ENCODE peak calls at places on chromosome X, in four cellular contexts. One of them, this sample, is unnamed.

GRCh38 chrX:46727445-46727844 is 31.5 kb downstream of the SLC9A7 start:
- DNase-seq in K562: no peak
- DNase-seq in endothelial cell of umbilical vein: no peak
- DNase-seq in GM12878: no peak
- DNase-seq in this sample: no peak

GRCh38 chrX:46812445-46812844 is 24.4 kb upstream of the RP2 start:
- DNase-seq in endothelial cell of umbilical vein: peak
- DNase-seq in GM12878: no peak
- DNase-seq in K562: no peak
- DNase-seq in this sample: peak

GRCh38 chrX:40684092-40684491 is 36.7 kb upstream of the CXorf38 start:
- DNase-seq in GM12878: no peak
- DNase-seq in endothelial cell of umbilical vein: no peak
- DNase-seq in K562: no peak
- DNase-seq in this sample: no peak

GRCh38 chrX:131262738-131263679 is 26.1 kb downstream of the IGSF1 start:
- DNase-seq in GM12878: no peak
- DNase-seq in K562: peak
- DNase-seq in endothelial cell of umbilical vein: peak
- DNase-seq in this sample: peak

GRCh38 chrX:132218100-132218807 is 993 bp downstream of the RAP2C start:
- DNase-seq in endothelial cell of umbilical vein: peak
- DNase-seq in GM12878: peak
- DNase-seq in K562: peak
- DNase-seq in this sample: peak

GRCh38 chrX:12580548-12580947 is 210.7 kb upstream of the PRPS2 start:
- DNase-seq in K562: no peak
- DNase-seq in endothelial cell of umbilical vein: no peak
- DNase-seq in GM12878: no peak
- DNase-seq in this sample: peak

GRCh38 chrX:146614693-146615524 is 194.7 kb upstream of the CXorf51B start:
- DNase-seq in endothelial cell of umbilical vein: no peak
- DNase-seq in K562: no peak
- DNase-seq in GM12878: no peak
- DNase-seq in this sample: no peak

GRCh38 chrX:108412783-108413182 is 25.4 kb downstream of the COL4A6 start:
- DNase-seq in GM12878: no peak
- DNase-seq in K562: no peak
- DNase-seq in endothelial cell of umbilical vein: no peak
- DNase-seq in this sample: no peak

GRCh38 chrX:103628386-103629290 is at the start of gene TCEAL1:
- DNase-seq in K562: peak
- DNase-seq in endothelial cell of umbilical vein: peak
- DNase-seq in GM12878: no peak
- DNase-seq in this sample: peak

GRCh38 chrX:101078716-101079115 is at the start of gene TMEM35A:
- DNase-seq in endothelial cell of umbilical vein: peak
- DNase-seq in K562: no peak
- DNase-seq in GM12878: no peak
- DNase-seq in this sample: no peak

GRCh38 chrX:51894697-51895336 is 1.4 kb downstream of the MAGED1 start:
- DNase-seq in endothelial cell of umbilical vein: peak
- DNase-seq in K562: no peak
- DNase-seq in GM12878: no peak
- DNase-seq in this sample: no peak

GRCh38 chrX:44872319-44872816 is 620 bp upstream of the KDM6A start:
- DNase-seq in GM12878: no peak
- DNase-seq in endothelial cell of umbilical vein: peak
- DNase-seq in K562: peak
- DNase-seq in this sample: no peak

DNA sequence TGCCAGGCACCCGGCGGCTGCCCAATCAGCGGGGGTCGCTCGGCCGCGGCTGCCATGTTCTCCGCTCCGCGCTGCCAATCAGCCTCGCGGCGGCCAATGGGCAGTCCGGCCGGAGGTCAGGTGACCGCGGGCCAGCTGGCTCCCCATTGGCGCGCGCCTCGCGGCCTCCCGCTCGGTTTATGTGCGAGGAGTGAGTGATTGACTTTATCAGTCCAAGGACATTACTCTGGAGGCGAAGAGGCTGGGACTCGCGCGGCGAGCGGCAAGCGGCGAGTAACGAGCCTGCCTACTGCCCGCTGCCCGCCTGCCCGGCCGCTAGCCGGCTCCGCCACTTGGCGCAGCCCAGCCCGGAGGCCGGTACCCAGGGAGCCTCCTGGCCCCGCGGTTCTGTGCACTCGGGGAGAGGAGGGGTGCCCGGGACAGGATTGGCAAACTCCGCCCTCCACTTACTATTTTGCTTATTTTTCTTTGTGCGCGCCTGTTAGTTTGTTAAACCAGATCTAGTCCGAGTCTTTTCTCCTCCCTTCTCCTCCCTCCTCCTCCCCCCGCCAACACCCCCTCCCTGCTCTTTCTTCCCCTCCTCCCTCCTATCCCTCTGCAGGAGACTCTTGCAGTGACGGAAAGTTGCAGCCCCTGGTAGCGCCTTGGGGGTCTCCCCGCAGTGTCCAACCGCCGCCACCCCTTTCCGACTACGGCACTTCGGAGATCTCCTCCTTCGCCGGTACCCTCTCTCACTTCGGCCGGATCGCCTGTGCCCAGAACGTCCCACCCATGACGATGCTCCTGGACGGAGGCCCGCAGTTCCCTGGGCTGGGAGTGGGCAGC is at the start of gene ZIC3:
- DNase-seq in endothelial cell of umbilical vein: peak
- DNase-seq in GM12878: no peak
- DNase-seq in K562: no peak
- DNase-seq in this sample: no peak
- TF ChIP-seq EZH2 in endothelial cell of umbilical vein: no peak
- TF ChIP-seq EZH2 in GM12878: no peak
- TF ChIP-seq EZH2 in K562: no peak
- TF ChIP-seq EZH2 in this sample: no peak

GRCh38 chrX:113947548-113947947 is 636.3 kb upstream of the HTR2C start:
- DNase-seq in endothelial cell of umbilical vein: no peak
- DNase-seq in K562: peak
- DNase-seq in GM12878: no peak
- DNase-seq in this sample: peak
- TF ChIP-seq MYC in endothelial cell of umbilical vein: no peak
- TF ChIP-seq MYC in K562: no peak
- TF ChIP-seq MYC in GM12878: no peak
- TF ChIP-seq MYC in this sample: no peak

GRCh38 chrX:153519569-153520285 is 2.3 kb downstream of the ATP2B3 start:
- DNase-seq in endothelial cell of umbilical vein: no peak
- DNase-seq in K562: no peak
- DNase-seq in GM12878: no peak
- DNase-seq in this sample: no peak

GRCh38 chrX:153520286-153520917 is 3.0 kb downstream of the ATP2B3 start:
- DNase-seq in K562: no peak
- DNase-seq in endothelial cell of umbilical vein: no peak
- DNase-seq in GM12878: no peak
- DNase-seq in this sample: no peak

GRCh38 chrX:153516055-153516454 is 1.4 kb upstream of the ATP2B3 start:
- DNase-seq in K562: no peak
- DNase-seq in GM12878: no peak
- DNase-seq in endothelial cell of umbilical vein: no peak
- DNase-seq in this sample: no peak

GRCh38 chrX:153517421-153517820 is at the start of gene ATP2B3:
- DNase-seq in K562: no peak
- DNase-seq in endothelial cell of umbilical vein: no peak
- DNase-seq in GM12878: no peak
- DNase-seq in this sample: no peak

GRCh38 chrX:153517941-153518834 is 746 bp downstream of the ATP2B3 start:
- DNase-seq in GM12878: no peak
- DNase-seq in K562: no peak
- DNase-seq in endothelial cell of umbilical vein: no peak
- DNase-seq in this sample: no peak
- TF ChIP-seq EZH2 in GM12878: no peak
- TF ChIP-seq EZH2 in K562: no peak
- TF ChIP-seq EZH2 in endothelial cell of umbilical vein: peak
- TF ChIP-seq EZH2 in this sample: no peak

GRCh38 chrX:24673424-24673823 is 20.3 kb upstream of the POLA1 start:
- DNase-seq in GM12878: no peak
- DNase-seq in K562: no peak
- DNase-seq in endothelial cell of umbilical vein: no peak
- DNase-seq in this sample: no peak

GRCh38 chrX:24672701-24673190 is 21.0 kb upstream of the POLA1 start:
- DNase-seq in endothelial cell of umbilical vein: no peak
- DNase-seq in K562: no peak
- DNase-seq in GM12878: no peak
- DNase-seq in this sample: peak

GRCh38 chrX:24676403-24677024 is 17.2 kb upstream of the POLA1 start:
- DNase-seq in K562: peak
- DNase-seq in endothelial cell of umbilical vein: peak
- DNase-seq in GM12878: no peak
- DNase-seq in this sample: no peak
- TF ChIP-seq MYC in K562: no peak
- TF ChIP-seq MYC in endothelial cell of umbilical vein: no peak
- TF ChIP-seq MYC in GM12878: no peak
- TF ChIP-seq MYC in this sample: no peak

GRCh38 chrX:153885968-153886903 is at the start of gene L1CAM:
- DNase-seq in GM12878: no peak
- DNase-seq in K562: peak
- DNase-seq in endothelial cell of umbilical vein: no peak
- DNase-seq in this sample: no peak
- TF ChIP-seq EZH2 in GM12878: no peak
- TF ChIP-seq EZH2 in K562: no peak
- TF ChIP-seq EZH2 in endothelial cell of umbilical vein: peak
- TF ChIP-seq EZH2 in this sample: peak

This sample was measured in HepG2.